ENCODE peak calls at places on chromosome 12, in four cellular contexts. C is cardiac fibroblast; N is A549; S is CD8-positive, alpha-beta T cell. Z is an unnamed sample.

GRCh38 chr12:569803-570236 is 93.4 kb downstream of the NINJ2 start:
- DNase-seq in C (peak; percentile 85), N (peak; percentile 87), S (peak; percentile 84), Z (peak; percentile 90)

GRCh38 chr12:13243516-13244070 is 47.1 kb downstream of the EMP1 start:
- DNase-seq in C (peak; percentile 36), N (no peak), S (no peak), Z (no peak)

GRCh38 chr12:125773033-125773432 is 707.8 kb downstream of the AACS start:
- DNase-seq in C (peak; percentile 5), N (peak; percentile 75), S (no peak), Z (no peak)

GRCh38 chr12:75115748-75116147 is 93.9 kb downstream of the KCNC2 start:
- DNase-seq in C (no peak), N (no peak), S (no peak), Z (no peak)

GRCh38 chr12:70178038-70178437 is 65.2 kb upstream of the CNOT2 start:
- DNase-seq in C (peak; percentile 63), N (no peak), S (no peak), Z (no peak)

GRCh38 chr12:27952510-27952909 is 20.0 kb downstream of the PTHLH start:
- DNase-seq in C (no peak), N (no peak), S (no peak), Z (no peak)

GRCh38 chr12:132524405-132524804 is 34.5 kb downstream of the FBRSL1 start:
- DNase-seq in C (peak; percentile 24), N (peak; percentile 90), S (no peak), Z (no peak)

GRCh38 chr12:84877340-84877739 is 35.3 kb downstream of the SLC6A15 start:
- DNase-seq in C (no peak), N (no peak), S (no peak), Z (no peak)

GRCh38 chr12:82817368-82817767 is 130.7 kb downstream of the TMTC2 start:
- DNase-seq in C (no peak), N (no peak), S (no peak), Z (no peak)

GRCh38 chr12:112149596-112149995 is 24.2 kb downstream of the TRAFD1 start:
- DNase-seq in C (no peak), N (no peak), S (no peak), Z (peak; percentile 44)

GRCh38 chr12:92827836-92828431 is 101.2 kb downstream of the EEA1 start:
- DNase-seq in C (peak; percentile 75), N (peak; percentile 74), S (peak; percentile 9), Z (no peak)

GRCh38 chr12:47164730-47165439 is 85.1 kb upstream of the AMIGO2 start:
- DNase-seq in C (peak; percentile 45), N (no peak), S (no peak), Z (no peak)

DNA sequence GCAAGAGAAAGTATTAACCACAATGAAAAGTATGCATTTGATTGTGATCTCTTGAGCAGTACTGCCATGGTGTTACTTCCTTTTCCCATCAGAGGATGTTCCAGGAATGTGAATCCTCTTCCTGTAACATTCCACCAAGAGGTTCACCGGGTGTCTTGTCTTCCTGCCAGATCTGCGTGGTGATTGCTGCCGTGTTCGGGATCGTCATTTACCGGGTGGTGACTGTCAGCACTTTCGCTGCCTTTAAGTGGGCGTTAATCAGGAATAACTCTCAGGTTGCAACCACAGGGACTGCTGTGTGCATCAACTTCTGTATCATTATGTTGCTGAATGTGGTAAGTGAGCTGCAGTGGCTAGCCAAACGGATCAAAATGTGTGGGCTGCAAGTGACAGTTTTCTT is 123.5 kb downstream of the SLC5A8 start:
- DNase-seq in C (peak; percentile 28), N (no peak), S (no peak), Z (no peak)
- H3K4me3 ChIP-seq in C (no peak overlapping the region), N (no peak overlapping the region), S (no peak overlapping the region), Z (no peak overlapping the region)

DNA sequence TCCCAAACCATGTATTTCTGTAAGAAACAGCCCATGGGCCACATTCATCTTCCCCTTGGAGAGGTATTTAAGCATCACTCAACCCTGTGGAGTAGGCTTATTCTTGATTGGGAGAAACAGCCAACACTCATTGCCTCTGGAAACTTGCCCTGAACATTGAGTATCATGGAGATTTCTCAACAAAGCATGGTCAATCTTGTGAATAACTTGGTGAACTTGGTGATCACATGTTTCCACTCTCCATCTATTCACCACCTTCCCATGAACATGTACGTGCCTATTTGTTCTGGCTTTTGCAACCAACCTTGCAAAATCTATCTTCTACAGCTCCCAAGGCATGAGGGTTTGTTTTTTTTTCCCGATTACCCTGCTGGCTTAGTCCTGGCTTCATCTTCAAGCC is 163.2 kb downstream of the PAH start:
- DNase-seq in C (no peak), N (no peak), S (no peak), Z (no peak)
- H3K4me3 ChIP-seq in C (no peak overlapping the region), N (no peak overlapping the region), S (no peak overlapping the region), Z (no peak overlapping the region)

DNA sequence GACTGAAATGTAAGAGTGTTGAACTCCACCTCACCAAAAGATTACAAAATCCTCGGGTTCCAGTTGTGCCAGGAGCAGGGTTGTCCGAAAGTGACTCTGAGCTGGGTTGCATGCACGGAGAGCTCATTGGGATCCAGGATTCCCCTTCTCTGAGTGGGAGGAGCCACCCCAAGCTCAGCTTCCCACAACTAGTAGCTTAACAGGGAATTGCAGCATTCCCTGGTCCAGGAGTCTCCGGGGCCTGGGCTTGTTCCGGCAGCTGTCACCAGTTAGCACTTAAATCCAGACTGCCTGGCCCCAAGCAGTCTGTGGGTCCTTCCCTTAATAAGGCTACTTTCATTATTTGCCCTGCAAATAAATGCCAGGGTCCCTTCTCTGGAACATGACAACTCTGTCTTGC is 50.1 kb downstream of the CD9 start:
- DNase-seq in C (no peak), N (no peak), S (no peak), Z (no peak)
- H3K4me3 ChIP-seq in C (no peak overlapping the region), N (no peak overlapping the region), S (no peak overlapping the region), Z (no peak overlapping the region)

DNA sequence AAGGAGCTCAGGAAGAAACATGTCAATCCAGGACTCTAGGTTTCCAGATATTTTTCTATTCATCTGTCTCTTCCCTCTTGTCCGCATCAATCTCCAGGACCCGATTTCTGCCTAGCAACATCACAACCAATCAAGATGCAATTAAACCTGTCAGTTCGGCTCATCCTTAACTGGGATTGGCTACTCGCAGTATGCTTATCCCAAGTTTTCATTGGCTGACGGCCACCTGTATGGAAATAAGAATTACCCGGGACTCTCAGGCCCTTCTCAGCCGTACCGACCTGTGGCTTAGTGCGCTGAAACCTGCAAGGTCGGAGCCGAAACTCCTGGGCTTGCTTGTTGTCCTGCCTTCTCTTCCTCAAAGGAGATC is 20.4 kb upstream of the ATP5MC2 start:
- DNase-seq in C (peak; percentile 90), N (peak; percentile 93), S (no peak), Z (peak; percentile 86)
- H3K4me3 ChIP-seq in C (no peak overlapping the region), N (peak overlapping the region; percentile 2), S (no peak overlapping the region), Z (no peak overlapping the region)

DNA sequence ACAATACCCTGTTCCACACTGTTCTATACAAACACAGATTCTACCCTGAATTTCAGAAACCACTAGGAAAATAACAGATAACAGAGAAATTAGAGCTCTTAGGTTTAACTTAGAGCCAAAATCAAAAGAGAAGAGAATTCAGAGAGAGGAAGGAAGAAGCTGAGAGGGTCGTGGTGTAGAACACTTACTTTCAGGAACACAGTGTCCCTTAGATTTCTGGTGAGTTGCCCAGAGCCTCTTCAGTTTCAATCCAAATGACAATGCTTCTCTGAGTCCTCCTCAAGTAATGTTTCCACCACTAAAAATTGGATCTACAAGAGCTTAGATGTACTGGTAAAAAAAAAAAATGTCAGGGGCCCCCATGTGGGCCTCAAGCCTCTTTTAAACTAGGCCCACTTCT is 2.6 kb downstream of the YAF2 start:
- DNase-seq in C (no peak), N (no peak), S (no peak), Z (peak; percentile 43)
- H3K4me3 ChIP-seq in C (no peak overlapping the region), N (no peak overlapping the region), S (no peak overlapping the region), Z (no peak overlapping the region)